ENCODE peak calls at places on chromosome 12, in four cellular contexts. One of them, this sample, is unnamed.

GRCh38 chr12:115914122-115914521 is 363.4 kb downstream of the MED13L start:
- DNase-seq in cardiac fibroblast: no peak
- DNase-seq in lower leg skin: peak; percentile 53
- DNase-seq in fibroblast of mammary gland: no peak
- DNase-seq in this sample: no peak

GRCh38 chr12:100193085-100193484 is 7.5 kb upstream of the ACTR6 start:
- DNase-seq in cardiac fibroblast: no peak
- DNase-seq in lower leg skin: no peak
- DNase-seq in fibroblast of mammary gland: no peak
- DNase-seq in this sample: no peak

GRCh38 chr12:77133566-77133965 is 68.2 kb upstream of the E2F7 start:
- DNase-seq in cardiac fibroblast: peak; percentile 71
- DNase-seq in lower leg skin: no peak
- DNase-seq in fibroblast of mammary gland: peak; percentile 65
- DNase-seq in this sample: no peak

GRCh38 chr12:132814232-132814631 is 14.4 kb downstream of the GOLGA3 start:
- DNase-seq in cardiac fibroblast: no peak
- DNase-seq in lower leg skin: no peak
- DNase-seq in fibroblast of mammary gland: no peak
- DNase-seq in this sample: no peak

GRCh38 chr12:67141405-67142018 is 127.6 kb upstream of the CAND1 start:
- DNase-seq in cardiac fibroblast: no peak
- DNase-seq in lower leg skin: no peak
- DNase-seq in fibroblast of mammary gland: no peak
- DNase-seq in this sample: no peak

GRCh38 chr12:106736051-106736957 is 38.2 kb upstream of the RIC8B start:
- DNase-seq in cardiac fibroblast: peak; percentile 7
- DNase-seq in lower leg skin: peak; percentile 40
- DNase-seq in fibroblast of mammary gland: no peak
- DNase-seq in this sample: no peak

GRCh38 chr12:42921741-42922511 is 332.4 kb upstream of the PRICKLE1 start:
- DNase-seq in cardiac fibroblast: no peak
- DNase-seq in lower leg skin: no peak
- DNase-seq in fibroblast of mammary gland: peak; percentile 26
- DNase-seq in this sample: no peak

GRCh38 chr12:67650127-67650495 is 1.6 kb downstream of the DYRK2 start:
- DNase-seq in cardiac fibroblast: no peak
- DNase-seq in lower leg skin: no peak
- DNase-seq in fibroblast of mammary gland: peak; percentile 38
- DNase-seq in this sample: peak; percentile 41

GRCh38 chr12:18275974-18276373 is 14.7 kb downstream of the PIK3C2G start:
- DNase-seq in cardiac fibroblast: no peak
- DNase-seq in lower leg skin: no peak
- DNase-seq in fibroblast of mammary gland: no peak
- DNase-seq in this sample: no peak

GRCh38 chr12:46260153-46260912 is 8.5 kb downstream of the SLC38A1 start:
- DNase-seq in cardiac fibroblast: peak; percentile 18
- DNase-seq in lower leg skin: no peak
- DNase-seq in fibroblast of mammary gland: peak; percentile 9
- DNase-seq in this sample: no peak

GRCh38 chr12:3496964-3497363 is 6.0 kb downstream of the PRMT8 start:
- DNase-seq in cardiac fibroblast: no peak
- DNase-seq in lower leg skin: no peak
- DNase-seq in fibroblast of mammary gland: no peak
- DNase-seq in this sample: no peak

GRCh38 chr12:76013603-76014002 is 18.0 kb downstream of the PHLDA1 start:
- DNase-seq in cardiac fibroblast: no peak
- DNase-seq in lower leg skin: no peak
- DNase-seq in fibroblast of mammary gland: no peak
- DNase-seq in this sample: no peak

GRCh38 chr12:68240975-68241374 is 12.4 kb downstream of the IL22 start:
- DNase-seq in cardiac fibroblast: peak; percentile 46
- DNase-seq in lower leg skin: no peak
- DNase-seq in fibroblast of mammary gland: peak; percentile 51
- DNase-seq in this sample: peak; percentile 66

GRCh38 chr12:132151766-132152410 is 7.6 kb downstream of the NOC4L start:
- DNase-seq in cardiac fibroblast: no peak
- DNase-seq in lower leg skin: no peak
- DNase-seq in fibroblast of mammary gland: no peak
- DNase-seq in this sample: no peak

GRCh38 chr12:4148418-4149056 is 125.0 kb upstream of the CCND2 start:
- DNase-seq in cardiac fibroblast: no peak
- DNase-seq in lower leg skin: peak; percentile 91
- DNase-seq in fibroblast of mammary gland: no peak
- DNase-seq in this sample: no peak

GRCh38 chr12:13536219-13536910 is 339.8 kb downstream of the EMP1 start:
- DNase-seq in cardiac fibroblast: no peak
- DNase-seq in lower leg skin: no peak
- DNase-seq in fibroblast of mammary gland: no peak
- DNase-seq in this sample: peak; percentile 60

GRCh38 chr12:75666126-75666979 is 154.9 kb upstream of the KRR1 start:
- DNase-seq in cardiac fibroblast: peak; percentile 42
- DNase-seq in lower leg skin: no peak
- DNase-seq in fibroblast of mammary gland: no peak
- DNase-seq in this sample: no peak

DNA sequence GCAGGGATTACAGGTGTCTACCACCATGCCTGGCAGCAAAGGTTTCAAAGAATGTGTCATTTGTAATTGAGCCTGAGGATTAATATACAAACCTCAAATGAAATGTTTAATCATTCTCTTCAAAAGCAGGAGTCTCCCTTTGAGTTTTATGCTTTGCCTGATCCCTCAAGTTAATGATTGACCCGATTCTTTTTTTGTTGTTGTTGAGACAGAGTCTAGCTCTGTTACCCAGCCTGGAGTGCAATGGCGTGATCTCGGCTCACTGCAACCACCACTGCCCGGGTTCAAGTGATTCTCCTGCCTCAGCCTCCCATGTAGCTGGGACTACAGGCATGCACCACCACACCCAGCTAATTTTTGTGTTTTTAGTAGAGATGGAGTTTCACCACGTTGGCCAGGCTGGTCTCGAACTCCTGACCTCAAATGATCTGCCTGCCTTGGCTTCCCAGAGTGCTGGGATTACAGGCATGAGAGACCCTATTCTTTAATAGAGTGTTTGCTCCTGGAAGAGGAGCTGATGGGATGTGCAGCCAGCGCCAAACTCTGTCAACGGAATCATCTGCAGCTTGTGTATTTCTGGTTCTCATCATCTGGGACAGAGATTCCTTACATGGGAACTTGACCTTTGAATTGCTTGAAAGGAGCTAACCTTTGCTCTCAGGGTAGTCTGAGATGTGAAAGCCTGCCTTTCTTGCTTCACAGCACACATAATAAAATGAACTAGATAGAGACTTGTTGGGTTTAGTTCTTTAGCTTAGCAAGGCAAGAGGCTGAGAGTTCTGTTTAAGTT is 119.8 kb downstream of the OTOGL start:
- DNase-seq in cardiac fibroblast: no peak
- DNase-seq in lower leg skin: no peak
- DNase-seq in fibroblast of mammary gland: no peak
- DNase-seq in this sample: no peak
- TF ChIP-seq CTCF in cardiac fibroblast: no peak
- TF ChIP-seq CTCF in lower leg skin: no peak
- TF ChIP-seq CTCF in fibroblast of mammary gland: no peak
- TF ChIP-seq CTCF in this sample: no peak

DNA sequence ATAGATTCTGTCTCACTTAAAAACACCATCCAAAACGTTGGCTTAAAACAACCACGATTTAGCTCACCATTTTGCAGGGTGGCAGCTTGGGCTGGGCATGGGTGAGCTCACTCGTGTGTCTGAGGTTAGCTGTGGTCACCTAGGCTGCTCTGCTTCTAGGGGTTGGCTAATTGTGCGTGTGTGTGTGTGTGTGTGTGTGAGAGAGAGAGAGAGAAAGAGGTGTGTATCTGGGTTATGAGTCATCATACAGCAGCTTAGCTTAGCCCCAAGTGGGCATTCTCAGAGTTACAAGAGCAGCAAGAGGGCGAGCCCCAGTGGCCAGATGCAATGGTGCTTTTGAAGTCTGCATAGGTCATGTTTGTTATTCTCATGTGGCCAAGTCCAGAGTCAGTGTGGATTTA is 6.0 kb downstream of the FBXW8 start:
- DNase-seq in cardiac fibroblast: peak; percentile 82
- DNase-seq in lower leg skin: no peak
- DNase-seq in fibroblast of mammary gland: peak; percentile 91
- DNase-seq in this sample: peak; percentile 36
- TF ChIP-seq CTCF in cardiac fibroblast: peak; percentile 3
- TF ChIP-seq CTCF in lower leg skin: no peak
- TF ChIP-seq CTCF in fibroblast of mammary gland: peak; percentile 56
- TF ChIP-seq CTCF in this sample: no peak

GRCh38 chr12:8026282-8026637 is 6.3 kb upstream of the FOXJ2 start:
- DNase-seq in cardiac fibroblast: no peak
- DNase-seq in lower leg skin: no peak
- DNase-seq in fibroblast of mammary gland: peak; percentile 86
- DNase-seq in this sample: no peak

GRCh38 chr12:8027856-8028255 is 4.7 kb upstream of the FOXJ2 start:
- DNase-seq in cardiac fibroblast: no peak
- DNase-seq in lower leg skin: no peak
- DNase-seq in fibroblast of mammary gland: no peak
- DNase-seq in this sample: no peak

GRCh38 chr12:8031872-8032241 is 659 bp upstream of the FOXJ2 start:
- DNase-seq in cardiac fibroblast: no peak
- DNase-seq in lower leg skin: no peak
- DNase-seq in fibroblast of mammary gland: peak; percentile 23
- DNase-seq in this sample: no peak

GRCh38 chr12:8030189-8030588 is 2.3 kb upstream of the FOXJ2 start:
- DNase-seq in cardiac fibroblast: no peak
- DNase-seq in lower leg skin: no peak
- DNase-seq in fibroblast of mammary gland: no peak
- DNase-seq in this sample: no peak

GRCh38 chr12:8028267-8028666 is 4.2 kb upstream of the FOXJ2 start:
- DNase-seq in cardiac fibroblast: no peak
- DNase-seq in lower leg skin: no peak
- DNase-seq in fibroblast of mammary gland: no peak
- DNase-seq in this sample: no peak
- TF ChIP-seq CTCF in cardiac fibroblast: no peak
- TF ChIP-seq CTCF in lower leg skin: no peak
- TF ChIP-seq CTCF in fibroblast of mammary gland: no peak
- TF ChIP-seq CTCF in this sample: no peak

GRCh38 chr12:118357327-118358007 is 15.2 kb downstream of the TAOK3 start:
- DNase-seq in cardiac fibroblast: peak; percentile 91
- DNase-seq in lower leg skin: peak; percentile 81
- DNase-seq in fibroblast of mammary gland: peak; percentile 80
- DNase-seq in this sample: peak; percentile 62
- TF ChIP-seq CTCF in cardiac fibroblast: peak; percentile 15
- TF ChIP-seq CTCF in lower leg skin: no peak
- TF ChIP-seq CTCF in fibroblast of mammary gland: no peak
- TF ChIP-seq CTCF in this sample: no peak

DNA sequence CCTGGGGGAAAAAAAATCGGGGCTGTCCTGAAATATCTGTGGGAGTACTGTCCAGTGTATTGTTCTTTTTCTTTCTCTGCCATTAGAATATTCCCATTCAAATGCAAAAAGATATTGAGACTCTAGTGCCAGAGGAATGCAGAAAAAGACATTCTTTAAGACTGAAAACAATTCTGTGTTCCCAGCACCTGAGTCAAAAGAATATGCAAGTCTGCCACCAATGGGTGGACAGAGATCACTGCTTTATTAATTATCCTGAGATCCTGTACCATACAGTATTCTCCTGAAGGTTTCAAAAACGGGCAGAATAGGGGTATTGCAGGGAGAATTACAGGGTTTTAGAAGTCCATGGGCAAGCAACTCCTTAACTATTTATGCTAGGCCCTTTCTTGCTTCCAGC is 361.8 kb downstream of the C12orf50 start:
- DNase-seq in cardiac fibroblast: peak; percentile 64
- DNase-seq in lower leg skin: no peak
- DNase-seq in fibroblast of mammary gland: peak; percentile 29
- DNase-seq in this sample: no peak
- TF ChIP-seq CTCF in cardiac fibroblast: peak; percentile 24
- TF ChIP-seq CTCF in lower leg skin: no peak
- TF ChIP-seq CTCF in fibroblast of mammary gland: peak; percentile 24
- TF ChIP-seq CTCF in this sample: no peak

DNA sequence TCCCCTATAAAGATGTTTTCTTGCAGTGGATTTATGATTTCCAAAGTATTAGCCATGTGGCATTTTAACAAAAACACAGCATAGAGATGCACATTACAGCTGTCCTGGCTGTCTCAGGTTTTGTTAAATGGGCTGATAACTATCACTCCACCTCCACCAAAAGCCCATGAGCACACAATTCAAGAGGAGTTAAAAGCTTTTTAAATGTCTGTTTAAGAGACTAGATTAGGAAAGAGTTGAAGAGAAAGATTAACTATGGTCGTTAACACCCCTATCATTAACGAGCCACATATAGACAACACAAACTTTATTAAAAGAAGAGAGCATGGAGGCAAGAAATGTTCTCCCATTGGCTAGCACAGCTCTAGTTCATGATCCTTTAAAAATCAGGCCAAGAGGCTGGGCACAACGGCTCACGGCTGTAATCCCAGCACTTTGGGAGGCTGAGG is 14.5 kb downstream of the CBX5 start:
- DNase-seq in cardiac fibroblast: no peak
- DNase-seq in lower leg skin: no peak
- DNase-seq in fibroblast of mammary gland: no peak
- DNase-seq in this sample: no peak
- TF ChIP-seq CTCF in cardiac fibroblast: no peak
- TF ChIP-seq CTCF in lower leg skin: no peak
- TF ChIP-seq CTCF in fibroblast of mammary gland: no peak
- TF ChIP-seq CTCF in this sample: no peak

DNA sequence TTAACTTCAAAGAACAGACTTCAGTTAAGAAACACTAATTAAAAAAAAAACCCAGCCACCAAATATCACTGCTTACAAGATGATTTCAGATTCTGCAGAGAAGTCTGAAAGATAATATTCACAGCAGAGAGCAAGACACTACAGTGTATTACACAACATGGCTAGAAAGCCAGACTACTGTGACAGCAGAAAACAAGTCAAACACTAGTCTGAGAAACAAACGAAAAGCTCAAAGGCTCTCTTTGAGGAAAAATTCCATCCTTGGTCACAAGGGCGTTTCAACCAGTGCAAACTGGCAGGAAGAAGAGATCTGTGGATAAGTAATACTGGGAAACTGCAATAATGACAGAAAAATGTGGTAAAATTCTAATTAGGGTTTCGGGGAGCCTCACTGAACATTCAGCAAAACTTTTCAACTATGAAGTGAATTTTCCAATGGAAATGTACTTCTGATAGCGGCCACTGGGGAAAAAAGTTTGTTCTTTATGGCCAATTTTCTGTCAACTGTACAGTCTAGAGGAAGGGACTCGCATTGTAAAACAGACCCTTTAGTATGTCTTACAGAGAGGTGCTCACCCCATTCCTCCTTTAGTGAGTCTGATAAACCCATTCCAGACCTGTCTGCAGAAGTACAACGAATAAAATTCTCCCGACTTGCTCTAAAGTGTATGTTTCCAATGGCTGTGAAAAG is 50.4 kb downstream of the ACADS start:
- DNase-seq in cardiac fibroblast: no peak
- DNase-seq in lower leg skin: no peak
- DNase-seq in fibroblast of mammary gland: no peak
- DNase-seq in this sample: no peak
- TF ChIP-seq CTCF in cardiac fibroblast: no peak
- TF ChIP-seq CTCF in lower leg skin: no peak
- TF ChIP-seq CTCF in fibroblast of mammary gland: no peak
- TF ChIP-seq CTCF in this sample: no peak

GRCh38 chr12:21604245-21605101 is at the start of gene GYS2:
- DNase-seq in cardiac fibroblast: no peak
- DNase-seq in lower leg skin: no peak
- DNase-seq in fibroblast of mammary gland: no peak
- DNase-seq in this sample: no peak

GRCh38 chr12:21602774-21603173 is 1.9 kb downstream of the GYS2 start:
- DNase-seq in cardiac fibroblast: no peak
- DNase-seq in lower leg skin: no peak
- DNase-seq in fibroblast of mammary gland: no peak
- DNase-seq in this sample: no peak

GRCh38 chr12:21606175-21606574 is 1.5 kb upstream of the GYS2 start:
- DNase-seq in cardiac fibroblast: no peak
- DNase-seq in lower leg skin: no peak
- DNase-seq in fibroblast of mammary gland: no peak
- DNase-seq in this sample: no peak

GRCh38 chr12:21607701-21608100 is 3.1 kb upstream of the GYS2 start:
- DNase-seq in cardiac fibroblast: peak; percentile 50
- DNase-seq in lower leg skin: no peak
- DNase-seq in fibroblast of mammary gland: peak; percentile 45
- DNase-seq in this sample: no peak
- TF ChIP-seq CTCF in cardiac fibroblast: peak; percentile 28
- TF ChIP-seq CTCF in lower leg skin: no peak
- TF ChIP-seq CTCF in fibroblast of mammary gland: peak; percentile 35
- TF ChIP-seq CTCF in this sample: peak; percentile 5

This sample was measured in GM13976.